ENCODE peak calls at places on chromosomes 4 and X, in nine cellular contexts. N is H4, E is nucleus accumbens, Q is neural crest cell, O is kidney, H is uterus, R is ecto neural progenitor cell, U is endothelial cell of umbilical vein, M is HT-29. B is an unnamed sample.
A peak's percentile ranks its signal among the peaks of the same experiment; 100 is the strongest.

GRCh38 chrX:136067097-136067496 is 80.2 kb upstream of the FHL1 start:
- DNase-seq in Q (no peak), M (no peak), U (no peak), O (no peak), H (peak; percentile 49), E (no peak), N (no peak), R (no peak), B (no peak)

GRCh38 chr4:47736555-47736954 is 101.3 kb downstream of the CORIN start:
- DNase-seq in M (no peak), U (no peak), Q (no peak), N (no peak), H (no peak), E (no peak), O (no peak), R (no peak), B (no peak)

GRCh38 chr4:105145913-105146285 is 777 bp upstream of the TET2 start:
- DNase-seq in N (no peak), R (no peak), H (no peak), Q (no peak), U (peak; percentile 15), E (peak; percentile 28), M (peak; percentile 10), O (peak; percentile 81), B (no peak)

GRCh38 chr4:138875886-138876608 is 139.5 kb upstream of the NOCT start:
- DNase-seq in M (no peak), H (no peak), N (peak; percentile 32), Q (no peak), R (no peak), O (no peak), U (peak; percentile 56), E (no peak), B (peak; percentile 45)

GRCh38 chr4:139977838-139978604 is 176.0 kb downstream of the MAML3 start:
- DNase-seq in H (no peak), R (no peak), Q (no peak), E (no peak), M (no peak), U (no peak), O (no peak), N (no peak), B (no peak)

GRCh38 chr4:38131371-38132139 is 171.4 kb downstream of the PTTG2 start:
- DNase-seq in O (no peak), Q (no peak), E (no peak), U (peak; percentile 31), N (no peak), H (peak; percentile 38), R (peak; percentile 68), M (no peak), B (no peak)

GRCh38 chrX:63686878-63687714 is 97.9 kb downstream of the ARHGEF9 start:
- DNase-seq in M (peak; percentile 70), O (no peak), R (peak; percentile 39), E (no peak), U (peak; percentile 38), Q (no peak), H (no peak), N (peak; percentile 32), B (no peak)

GRCh38 chrX:103791233-103791632 is 14.6 kb downstream of the PLP1 start:
- DNase-seq in Q (no peak), M (no peak), O (no peak), E (no peak), R (no peak), U (no peak), H (no peak), N (peak; percentile 6), B (no peak)

GRCh38 chrX:106378616-106379015 is 210.5 kb downstream of the PWWP3B start:
- DNase-seq in E (no peak), R (no peak), N (peak; percentile 10), M (no peak), O (no peak), Q (no peak), U (no peak), H (no peak), B (no peak)

GRCh38 chr4:173169178-173169427 is 492 bp downstream of the GALNT7 start:
- DNase-seq in R (no peak), Q (no peak), H (no peak), N (no peak), U (no peak), M (peak; percentile 31), O (no peak), E (no peak), B (no peak)

GRCh38 chrX:23667239-23668177 is at the start of gene PRDX4:
- DNase-seq in U (peak; percentile 88), H (peak; percentile 86), M (peak; percentile 54), Q (peak; percentile 88), E (peak; percentile 53), N (peak; percentile 81), R (peak; percentile 96), O (peak; percentile 97), B (peak; percentile 50)

GRCh38 chr4:140579278-140579677 is 10.5 kb upstream of the UCP1 start:
- DNase-seq in R (no peak), O (no peak), N (no peak), U (no peak), H (no peak), M (no peak), E (no peak), Q (no peak), B (no peak)

GRCh38 chr4:4247711-4248035 is 350 bp downstream of the TMEM128 start:
- DNase-seq in R (no peak), U (no peak), O (no peak), N (no peak), M (no peak), E (no peak), H (no peak), Q (no peak), B (no peak)

GRCh38 chrX:39935414-39936064 is 162.2 kb downstream of the BCOR start:
- DNase-seq in U (no peak), H (no peak), Q (no peak), O (peak; percentile 63), E (no peak), R (no peak), M (no peak), N (peak; percentile 11), B (no peak)

GRCh38 chrX:103608305-103608963 is 671 bp downstream of the TCEAL3 start:
- DNase-seq in R (peak; percentile 53), M (no peak), E (no peak), O (peak; percentile 78), H (no peak), N (no peak), Q (no peak), U (no peak), B (no peak)

GRCh38 chr4:48645225-48645794 is 134.8 kb downstream of the FRYL start:
- DNase-seq in H (no peak), R (no peak), U (no peak), N (no peak), M (no peak), E (no peak), O (no peak), Q (no peak), B (no peak)

GRCh38 chrX:115560211-115560977 is 580 bp upstream of the PLS3 start:
- DNase-seq in R (no peak), U (peak; percentile 70), N (peak; percentile 27), O (no peak), Q (no peak), M (peak; percentile 70), E (no peak), H (peak; percentile 30), B (no peak)

GRCh38 chr4:183360161-183360919 is 38.1 kb upstream of the CLDN24 start:
- DNase-seq in Q (no peak), O (no peak), U (no peak), N (no peak), R (no peak), E (no peak), M (no peak), H (no peak), B (peak; percentile 8)

GRCh38 chr4:52751349-52751911 is at the start of gene ERVMER34-1:
- DNase-seq in O (peak; percentile 89), Q (peak; percentile 40), N (no peak), H (peak; percentile 18), R (peak; percentile 81), M (peak; percentile 56), E (no peak), U (peak; percentile 42), B (no peak)

GRCh38 chr4:40292313-40292759 is 42.8 kb upstream of the CHRNA9 start:
- DNase-seq in N (peak; percentile 47), U (peak; percentile 15), M (peak; percentile 11), E (no peak), O (no peak), Q (no peak), H (no peak), R (no peak), B (no peak)

GRCh38 chrX:98795636-98796035 is 1614.4 kb downstream of the PCDH19 start:
- DNase-seq in M (no peak), R (no peak), Q (no peak), E (no peak), O (no peak), N (peak; percentile 3), H (no peak), U (no peak), B (no peak)

B was measured in pulmonary artery endothelial cell.